ENCODE peak calls at places on chromosomes 4 and X, in nine cellular contexts. One of them, this sample, is unnamed.

GRCh38 chrX:17654116-17654515 is 83.2 kb upstream of the SCML1 start:
- DNase-seq in GM13976: no peak
- DNase-seq in Caco-2: no peak
- DNase-seq in fibroblast of lung: no peak
- DNase-seq in activated B cell treated with CpG ODN at 0.5 μM for 24 hours: no peak
- DNase-seq in left lung: no peak
- DNase-seq in esophagus squamous epithelium: no peak
- DNase-seq in cardiac muscle cell: no peak
- DNase-seq in brain microvascular endothelial cell: no peak
- DNase-seq in this sample: no peak

GRCh38 chr4:75718529-75718928 is 5.8 kb upstream of the USO1 start:
- DNase-seq in GM13976: no peak
- DNase-seq in activated B cell treated with CpG ODN at 0.5 μM for 24 hours: no peak
- DNase-seq in fibroblast of lung: no peak
- DNase-seq in cardiac muscle cell: no peak
- DNase-seq in left lung: no peak
- DNase-seq in Caco-2: no peak
- DNase-seq in brain microvascular endothelial cell: no peak
- DNase-seq in esophagus squamous epithelium: no peak
- DNase-seq in this sample: no peak

GRCh38 chr4:55561884-55562283 is 15.2 kb upstream of the CLOCK start:
- DNase-seq in cardiac muscle cell: no peak
- DNase-seq in left lung: no peak
- DNase-seq in Caco-2: no peak
- DNase-seq in esophagus squamous epithelium: no peak
- DNase-seq in fibroblast of lung: no peak
- DNase-seq in GM13976: peak; percentile 56
- DNase-seq in brain microvascular endothelial cell: no peak
- DNase-seq in activated B cell treated with CpG ODN at 0.5 μM for 24 hours: no peak
- DNase-seq in this sample: no peak

GRCh38 chr4:113113151-113113550 is 63.7 kb downstream of the ANK2 start:
- DNase-seq in left lung: no peak
- DNase-seq in brain microvascular endothelial cell: no peak
- DNase-seq in esophagus squamous epithelium: no peak
- DNase-seq in fibroblast of lung: no peak
- DNase-seq in Caco-2: no peak
- DNase-seq in cardiac muscle cell: no peak
- DNase-seq in activated B cell treated with CpG ODN at 0.5 μM for 24 hours: no peak
- DNase-seq in GM13976: no peak
- DNase-seq in this sample: no peak

GRCh38 chr4:1029957-1030520 is 18.6 kb downstream of the FGFRL1 start:
- DNase-seq in activated B cell treated with CpG ODN at 0.5 μM for 24 hours: no peak
- DNase-seq in brain microvascular endothelial cell: no peak
- DNase-seq in cardiac muscle cell: no peak
- DNase-seq in Caco-2: no peak
- DNase-seq in left lung: no peak
- DNase-seq in fibroblast of lung: no peak
- DNase-seq in GM13976: no peak
- DNase-seq in esophagus squamous epithelium: no peak
- DNase-seq in this sample: no peak

GRCh38 chrX:122046226-122046625 is 998.8 kb downstream of the GLUD2 start:
- DNase-seq in esophagus squamous epithelium: no peak
- DNase-seq in cardiac muscle cell: peak; percentile 25
- DNase-seq in fibroblast of lung: no peak
- DNase-seq in activated B cell treated with CpG ODN at 0.5 μM for 24 hours: no peak
- DNase-seq in brain microvascular endothelial cell: no peak
- DNase-seq in left lung: no peak
- DNase-seq in Caco-2: no peak
- DNase-seq in GM13976: no peak
- DNase-seq in this sample: no peak

GRCh38 chrX:623599-624323 is 6.8 kb upstream of the SHOX start:
- DNase-seq in esophagus squamous epithelium: no peak
- DNase-seq in cardiac muscle cell: no peak
- DNase-seq in brain microvascular endothelial cell: no peak
- DNase-seq in Caco-2: no peak
- DNase-seq in GM13976: no peak
- DNase-seq in activated B cell treated with CpG ODN at 0.5 μM for 24 hours: no peak
- DNase-seq in left lung: no peak
- DNase-seq in fibroblast of lung: peak; percentile 3
- DNase-seq in this sample: no peak

GRCh38 chrX:101357166-101357795 is 8.7 kb upstream of the TIMM8A start:
- DNase-seq in esophagus squamous epithelium: no peak
- DNase-seq in GM13976: no peak
- DNase-seq in fibroblast of lung: peak; percentile 2
- DNase-seq in brain microvascular endothelial cell: peak; percentile 12
- DNase-seq in left lung: no peak
- DNase-seq in cardiac muscle cell: peak; percentile 17
- DNase-seq in activated B cell treated with CpG ODN at 0.5 μM for 24 hours: no peak
- DNase-seq in Caco-2: peak; percentile 5
- DNase-seq in this sample: no peak

GRCh38 chrX:7334253-7334935 is 186.4 kb upstream of the PUDP start:
- DNase-seq in cardiac muscle cell: peak; percentile 45
- DNase-seq in fibroblast of lung: peak; percentile 79
- DNase-seq in left lung: no peak
- DNase-seq in Caco-2: no peak
- DNase-seq in esophagus squamous epithelium: no peak
- DNase-seq in GM13976: no peak
- DNase-seq in brain microvascular endothelial cell: peak; percentile 69
- DNase-seq in activated B cell treated with CpG ODN at 0.5 μM for 24 hours: no peak
- DNase-seq in this sample: no peak

GRCh38 chrX:69262036-69262905 is 97.0 kb upstream of the PJA1 start:
- DNase-seq in cardiac muscle cell: peak; percentile 91
- DNase-seq in brain microvascular endothelial cell: no peak
- DNase-seq in activated B cell treated with CpG ODN at 0.5 μM for 24 hours: no peak
- DNase-seq in GM13976: no peak
- DNase-seq in Caco-2: no peak
- DNase-seq in fibroblast of lung: peak; percentile 67
- DNase-seq in left lung: no peak
- DNase-seq in esophagus squamous epithelium: no peak
- DNase-seq in this sample: no peak

GRCh38 chr4:17647927-17648326 is 33.5 kb downstream of the MED28 start:
- DNase-seq in Caco-2: no peak
- DNase-seq in brain microvascular endothelial cell: no peak
- DNase-seq in activated B cell treated with CpG ODN at 0.5 μM for 24 hours: no peak
- DNase-seq in fibroblast of lung: no peak
- DNase-seq in cardiac muscle cell: no peak
- DNase-seq in left lung: no peak
- DNase-seq in GM13976: no peak
- DNase-seq in esophagus squamous epithelium: no peak
- DNase-seq in this sample: no peak

GRCh38 chr4:121692261-121692660 is 4.5 kb downstream of the ANXA5 start:
- DNase-seq in left lung: no peak
- DNase-seq in Caco-2: no peak
- DNase-seq in esophagus squamous epithelium: no peak
- DNase-seq in fibroblast of lung: no peak
- DNase-seq in activated B cell treated with CpG ODN at 0.5 μM for 24 hours: no peak
- DNase-seq in brain microvascular endothelial cell: no peak
- DNase-seq in cardiac muscle cell: no peak
- DNase-seq in GM13976: no peak
- DNase-seq in this sample: no peak

GRCh38 chrX:130166503-130166777 is 799 bp upstream of the AIFM1 start:
- DNase-seq in activated B cell treated with CpG ODN at 0.5 μM for 24 hours: no peak
- DNase-seq in Caco-2: no peak
- DNase-seq in left lung: no peak
- DNase-seq in esophagus squamous epithelium: no peak
- DNase-seq in GM13976: no peak
- DNase-seq in cardiac muscle cell: no peak
- DNase-seq in fibroblast of lung: no peak
- DNase-seq in brain microvascular endothelial cell: no peak
- DNase-seq in this sample: no peak

GRCh38 chrX:103780701-103781402 is 4.2 kb downstream of the PLP1 start:
- DNase-seq in fibroblast of lung: no peak
- DNase-seq in Caco-2: no peak
- DNase-seq in activated B cell treated with CpG ODN at 0.5 μM for 24 hours: no peak
- DNase-seq in cardiac muscle cell: no peak
- DNase-seq in left lung: no peak
- DNase-seq in brain microvascular endothelial cell: no peak
- DNase-seq in esophagus squamous epithelium: no peak
- DNase-seq in GM13976: no peak
- DNase-seq in this sample: no peak

GRCh38 chr4:126071346-126072333 is 756.9 kb downstream of the FAT4 start:
- DNase-seq in Caco-2: no peak
- DNase-seq in fibroblast of lung: peak; percentile 89
- DNase-seq in esophagus squamous epithelium: no peak
- DNase-seq in activated B cell treated with CpG ODN at 0.5 μM for 24 hours: no peak
- DNase-seq in GM13976: no peak
- DNase-seq in cardiac muscle cell: peak; percentile 73
- DNase-seq in left lung: no peak
- DNase-seq in brain microvascular endothelial cell: peak; percentile 38
- DNase-seq in this sample: no peak

GRCh38 chr4:52957220-52957686 is 95.1 kb downstream of the RASL11B start:
- DNase-seq in left lung: no peak
- DNase-seq in GM13976: no peak
- DNase-seq in cardiac muscle cell: peak; percentile 60
- DNase-seq in fibroblast of lung: peak; percentile 62
- DNase-seq in esophagus squamous epithelium: no peak
- DNase-seq in activated B cell treated with CpG ODN at 0.5 μM for 24 hours: no peak
- DNase-seq in Caco-2: no peak
- DNase-seq in brain microvascular endothelial cell: no peak
- DNase-seq in this sample: no peak

GRCh38 chr4:55247521-55247920 is 98.5 kb upstream of the SRD5A3 start:
- DNase-seq in activated B cell treated with CpG ODN at 0.5 μM for 24 hours: no peak
- DNase-seq in left lung: no peak
- DNase-seq in brain microvascular endothelial cell: no peak
- DNase-seq in Caco-2: no peak
- DNase-seq in esophagus squamous epithelium: no peak
- DNase-seq in cardiac muscle cell: no peak
- DNase-seq in fibroblast of lung: no peak
- DNase-seq in GM13976: no peak
- DNase-seq in this sample: no peak

GRCh38 chr4:104966349-104967033 is 180.2 kb upstream of the TET2 start:
- DNase-seq in GM13976: peak; percentile 55
- DNase-seq in Caco-2: no peak
- DNase-seq in cardiac muscle cell: peak; percentile 25
- DNase-seq in left lung: no peak
- DNase-seq in esophagus squamous epithelium: no peak
- DNase-seq in brain microvascular endothelial cell: no peak
- DNase-seq in activated B cell treated with CpG ODN at 0.5 μM for 24 hours: no peak
- DNase-seq in fibroblast of lung: peak; percentile 21
- DNase-seq in this sample: peak; percentile 74

GRCh38 chr4:21209854-21210253 is 509.6 kb downstream of the PACRGL start:
- DNase-seq in cardiac muscle cell: no peak
- DNase-seq in brain microvascular endothelial cell: no peak
- DNase-seq in esophagus squamous epithelium: no peak
- DNase-seq in fibroblast of lung: no peak
- DNase-seq in activated B cell treated with CpG ODN at 0.5 μM for 24 hours: no peak
- DNase-seq in left lung: no peak
- DNase-seq in Caco-2: no peak
- DNase-seq in GM13976: no peak
- DNase-seq in this sample: no peak

GRCh38 chrX:10242036-10242435 is 85.3 kb downstream of the CLCN4 start:
- DNase-seq in esophagus squamous epithelium: no peak
- DNase-seq in Caco-2: no peak
- DNase-seq in cardiac muscle cell: no peak
- DNase-seq in GM13976: no peak
- DNase-seq in left lung: no peak
- DNase-seq in fibroblast of lung: no peak
- DNase-seq in activated B cell treated with CpG ODN at 0.5 μM for 24 hours: no peak
- DNase-seq in brain microvascular endothelial cell: no peak
- DNase-seq in this sample: no peak

GRCh38 chrX:49308604-49309269 is 5.3 kb downstream of the GAGE10 start:
- DNase-seq in brain microvascular endothelial cell: no peak
- DNase-seq in left lung: no peak
- DNase-seq in GM13976: no peak
- DNase-seq in fibroblast of lung: peak; percentile 19
- DNase-seq in activated B cell treated with CpG ODN at 0.5 μM for 24 hours: no peak
- DNase-seq in cardiac muscle cell: peak; percentile 55
- DNase-seq in esophagus squamous epithelium: no peak
- DNase-seq in Caco-2: no peak
- DNase-seq in this sample: no peak

GRCh38 chr4:8765631-8766590 is 105.7 kb downstream of the HMX1 start:
- DNase-seq in cardiac muscle cell: no peak
- DNase-seq in GM13976: no peak
- DNase-seq in activated B cell treated with CpG ODN at 0.5 μM for 24 hours: no peak
- DNase-seq in left lung: peak; percentile 66
- DNase-seq in fibroblast of lung: no peak
- DNase-seq in esophagus squamous epithelium: no peak
- DNase-seq in Caco-2: no peak
- DNase-seq in brain microvascular endothelial cell: no peak
- DNase-seq in this sample: peak; percentile 42

GRCh38 chr4:94344457-94344856 is 1.8 kb upstream of the HPGDS start:
- DNase-seq in activated B cell treated with CpG ODN at 0.5 μM for 24 hours: no peak
- DNase-seq in fibroblast of lung: no peak
- DNase-seq in brain microvascular endothelial cell: no peak
- DNase-seq in left lung: no peak
- DNase-seq in esophagus squamous epithelium: no peak
- DNase-seq in cardiac muscle cell: no peak
- DNase-seq in Caco-2: no peak
- DNase-seq in GM13976: no peak
- DNase-seq in this sample: no peak
- TF ChIP-seq CTCF in activated B cell treated with CpG ODN at 0.5 μM for 24 hours: no peak
- TF ChIP-seq CTCF in fibroblast of lung: no peak
- TF ChIP-seq CTCF in brain microvascular endothelial cell: no peak
- TF ChIP-seq CTCF in left lung: no peak
- TF ChIP-seq CTCF in esophagus squamous epithelium: no peak
- TF ChIP-seq CTCF in cardiac muscle cell: no peak
- TF ChIP-seq CTCF in Caco-2: no peak
- TF ChIP-seq CTCF in GM13976: no peak
- TF ChIP-seq CTCF in this sample: no peak

GRCh38 chr4:48315728-48316630 is 25.4 kb upstream of the SLAIN2 start:
- DNase-seq in brain microvascular endothelial cell: peak; percentile 59
- DNase-seq in fibroblast of lung: peak; percentile 77
- DNase-seq in esophagus squamous epithelium: no peak
- DNase-seq in GM13976: peak; percentile 63
- DNase-seq in cardiac muscle cell: peak; percentile 83
- DNase-seq in activated B cell treated with CpG ODN at 0.5 μM for 24 hours: no peak
- DNase-seq in left lung: no peak
- DNase-seq in Caco-2: peak; percentile 50
- DNase-seq in this sample: no peak
- TF ChIP-seq CTCF in brain microvascular endothelial cell: peak; percentile 79
- TF ChIP-seq CTCF in fibroblast of lung: peak; percentile 76
- TF ChIP-seq CTCF in esophagus squamous epithelium: peak; percentile 71
- TF ChIP-seq CTCF in GM13976: peak; percentile 45
- TF ChIP-seq CTCF in cardiac muscle cell: peak; percentile 75
- TF ChIP-seq CTCF in activated B cell treated with CpG ODN at 0.5 μM for 24 hours: no peak
- TF ChIP-seq CTCF in left lung: peak; percentile 51
- TF ChIP-seq CTCF in Caco-2: peak; percentile 59
- TF ChIP-seq CTCF in this sample: peak; percentile 79

GRCh38 chrX:128781506-128781905 is 729.3 kb upstream of the ACTRT1 start:
- DNase-seq in activated B cell treated with CpG ODN at 0.5 μM for 24 hours: no peak
- DNase-seq in GM13976: peak; percentile 20
- DNase-seq in brain microvascular endothelial cell: no peak
- DNase-seq in fibroblast of lung: no peak
- DNase-seq in left lung: no peak
- DNase-seq in esophagus squamous epithelium: no peak
- DNase-seq in cardiac muscle cell: peak; percentile 2
- DNase-seq in Caco-2: peak; percentile 51
- DNase-seq in this sample: no peak
- TF ChIP-seq CTCF in activated B cell treated with CpG ODN at 0.5 μM for 24 hours: no peak
- TF ChIP-seq CTCF in GM13976: peak; percentile 11
- TF ChIP-seq CTCF in brain microvascular endothelial cell: peak; percentile 30
- TF ChIP-seq CTCF in fibroblast of lung: no peak
- TF ChIP-seq CTCF in left lung: no peak
- TF ChIP-seq CTCF in esophagus squamous epithelium: peak; percentile 8
- TF ChIP-seq CTCF in cardiac muscle cell: no peak
- TF ChIP-seq CTCF in Caco-2: peak; percentile 28
- TF ChIP-seq CTCF in this sample: no peak

DNA sequence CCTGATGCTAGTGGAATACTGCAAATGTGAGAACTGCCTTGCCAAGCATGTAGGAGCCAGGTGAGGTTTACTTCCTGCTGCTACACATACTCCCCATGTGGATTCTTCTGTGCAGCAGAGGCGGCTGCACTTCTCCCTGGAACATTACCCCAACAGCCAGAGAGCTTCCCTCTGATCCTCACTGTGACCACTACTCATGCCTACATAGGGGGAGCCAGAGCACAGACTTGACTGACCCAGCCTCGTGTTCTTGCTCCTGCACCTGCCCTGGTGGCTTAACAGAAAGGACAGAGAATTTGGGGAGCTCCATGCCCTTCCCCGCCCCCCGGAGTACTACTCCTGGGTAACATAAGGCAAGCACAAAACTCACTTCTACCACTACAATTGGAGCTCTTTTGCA is 38.4 kb downstream of the UGT2A2 start:
- DNase-seq in esophagus squamous epithelium: no peak
- DNase-seq in activated B cell treated with CpG ODN at 0.5 μM for 24 hours: no peak
- DNase-seq in left lung: no peak
- DNase-seq in Caco-2: no peak
- DNase-seq in GM13976: no peak
- DNase-seq in brain microvascular endothelial cell: no peak
- DNase-seq in cardiac muscle cell: no peak
- DNase-seq in fibroblast of lung: no peak
- DNase-seq in this sample: no peak
- TF ChIP-seq CTCF in esophagus squamous epithelium: no peak
- TF ChIP-seq CTCF in activated B cell treated with CpG ODN at 0.5 μM for 24 hours: no peak
- TF ChIP-seq CTCF in left lung: no peak
- TF ChIP-seq CTCF in Caco-2: no peak
- TF ChIP-seq CTCF in GM13976: no peak
- TF ChIP-seq CTCF in brain microvascular endothelial cell: no peak
- TF ChIP-seq CTCF in cardiac muscle cell: no peak
- TF ChIP-seq CTCF in fibroblast of lung: no peak
- TF ChIP-seq CTCF in this sample: no peak

This sample was measured in CD14-positive monocyte.